ENCODE peak calls at places on chromosome 5, in five cellular contexts. J is activated naive CD4-positive, alpha-beta T cell; I is foreskin fibroblast; T is ELF-1; K is HCEC 1CT. F is an unnamed sample.

GRCh38 chr5:68130253-68130652 is 85.3 kb upstream of the PIK3R1 start:
- DNase-seq in J (no peak), I (no peak), T (no peak), K (no peak), F (no peak)

GRCh38 chr5:160213537-160213936 is 15.8 kb upstream of the FABP6 start:
- DNase-seq in J (no peak), I (no peak), T (no peak), K (no peak), F (no peak)

GRCh38 chr5:98454904-98455303 is 318.6 kb upstream of the RGMB start:
- DNase-seq in J (no peak), I (peak), T (no peak), K (peak), F (peak)

GRCh38 chr5:38553001-38553521 is 3.4 kb downstream of the LIFR start:
- DNase-seq in J (no peak), I (no peak), T (no peak), K (no peak), F (no peak)

GRCh38 chr5:32083981-32084430 is 90.1 kb downstream of the GOLPH3 start:
- DNase-seq in J (no peak), I (no peak), T (no peak), K (no peak), F (no peak)

GRCh38 chr5:126334755-126335154 is 88.5 kb upstream of the GRAMD2B start:
- DNase-seq in J (no peak), I (no peak), T (no peak), K (no peak), F (no peak)

GRCh38 chr5:41835625-41836024 is 34.6 kb downstream of the OXCT1 start:
- DNase-seq in J (no peak), I (peak), T (peak), K (peak), F (peak)

GRCh38 chr5:612498-613424 is 621 bp downstream of the CEP72 start:
- DNase-seq in J (no peak), I (peak), T (peak), K (no peak), F (no peak)

GRCh38 chr5:88672644-88673493 is 210.1 kb downstream of the MEF2C start:
- DNase-seq in J (no peak), I (no peak), T (peak), K (no peak), F (no peak)

GRCh38 chr5:119828536-119828935 is 199.2 kb downstream of the FAM170A start:
- DNase-seq in J (no peak), I (peak), T (no peak), K (no peak), F (no peak)

GRCh38 chr5:178471666-178472065 is 118.5 kb downstream of the COL23A1 start:
- DNase-seq in J (no peak), I (no peak), T (peak), K (no peak), F (no peak)

GRCh38 chr5:57858905-57859304 is 376.3 kb upstream of the ACTBL2 start:
- DNase-seq in J (no peak), I (no peak), T (no peak), K (no peak), F (no peak)

GRCh38 chr5:2280318-2280717 is 397.6 kb upstream of the IRX4 start:
- DNase-seq in J (no peak), I (no peak), T (no peak), K (no peak), F (no peak)

GRCh38 chr5:9278925-9279603 is 266.8 kb downstream of the SEMA5A start:
- DNase-seq in J (no peak), I (no peak), T (no peak), K (no peak), F (no peak)

GRCh38 chr5:96258692-96259091 is 174.4 kb downstream of the PCSK1 start:
- DNase-seq in J (no peak), I (no peak), T (no peak), K (no peak), F (no peak)

GRCh38 chr5:130541617-130542221 is 623.3 kb downstream of the HINT1 start:
- DNase-seq in J (no peak), I (peak), T (no peak), K (peak), F (peak)

GRCh38 chr5:180644825-180645608 is 4.4 kb downstream of the FLT4 start:
- DNase-seq in J (no peak), I (no peak), T (no peak), K (no peak), F (no peak)